ENCODE peak calls at places on chromosomes 12 and 14, in seven cellular contexts. L is SK-N-SH, F is HepG2, N is GM12892, Z is GM12878, I is K562, T is H1. R is an unnamed sample.

GRCh38 chr12:90940872-90941499 is 14.0 kb downstream of the CCER1 start:
- DNase-seq in T (no peak), Z (no peak), I (no peak), F (peak), N (no peak), L (peak), R (no peak)

GRCh38 chr12:53098354-53098981 is 1.0 kb downstream of the IGFBP6 start:
- DNase-seq in T (no peak), I (peak), L (no peak), F (no peak), Z (no peak), N (no peak), R (no peak)

GRCh38 chr12:27965966-27966365 is 6.6 kb downstream of the PTHLH start:
- DNase-seq in F (no peak), T (no peak), L (no peak), Z (no peak), I (no peak), N (no peak), R (no peak)

GRCh38 chr12:100346660-100347059 is 10.2 kb upstream of the SLC17A8 start:
- DNase-seq in N (no peak), Z (no peak), F (peak), T (no peak), L (no peak), I (no peak), R (no peak)

GRCh38 chr14:70905316-70905715 is 1.9 kb upstream of the PCNX1 start:
- DNase-seq in T (no peak), N (no peak), I (no peak), L (no peak), Z (no peak), F (no peak), R (no peak)

GRCh38 chr12:66693901-66694513 is 15.1 kb upstream of the GRIP1 start:
- DNase-seq in T (no peak), L (peak), Z (peak), F (peak), I (peak), N (peak), R (peak)

GRCh38 chr12:62414180-62414579 is 52.4 kb upstream of the MON2 start:
- DNase-seq in I (no peak), N (no peak), Z (no peak), L (no peak), T (no peak), F (no peak), R (no peak)

GRCh38 chr12:53706080-53706479 is 21.2 kb downstream of the CALCOCO1 start:
- DNase-seq in N (no peak), I (no peak), Z (no peak), F (no peak), L (no peak), T (no peak), R (no peak)

GRCh38 chr12:76318773-76319594 is 29.2 kb downstream of the BBS10 start:
- DNase-seq in L (no peak), T (no peak), N (no peak), I (no peak), F (no peak), Z (no peak), R (no peak)

DNA sequence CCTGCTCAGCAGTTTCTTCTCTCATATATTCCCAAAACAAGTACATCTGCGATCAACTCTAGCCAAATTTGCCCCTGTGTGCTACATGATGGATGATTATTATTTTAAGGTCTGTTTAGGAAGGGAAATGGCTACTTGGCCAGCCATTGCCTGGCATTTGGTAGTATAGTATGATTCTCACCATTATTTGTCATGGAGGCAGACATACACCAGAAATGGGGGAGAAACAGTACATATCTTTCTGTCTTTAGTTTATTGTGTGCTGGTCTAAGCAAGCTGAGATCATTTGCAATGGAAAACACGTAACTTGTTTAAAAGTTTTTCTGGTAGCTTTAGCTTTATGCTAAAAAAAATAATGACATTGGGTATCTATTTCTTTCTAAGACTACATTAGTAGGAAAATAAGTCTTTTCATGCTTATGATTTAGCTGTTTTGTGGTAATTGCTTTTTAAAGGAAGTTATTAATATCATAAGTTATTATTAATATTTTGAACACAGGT is 45.5 kb downstream of the EID3 start:
- DNase-seq in F (no peak), N (no peak), I (no peak), L (no peak), T (no peak), Z (no peak), R (no peak)
- TF ChIP-seq TAF1 in F (no peak), N (no peak), I (no peak), L (no peak), T (no peak), Z (no peak), R (no peak)

GRCh38 chr14:67943947-67944346 is 124.4 kb downstream of the RAD51B start:
- DNase-seq in Z (peak), T (peak), I (peak), F (peak), N (peak), L (peak), R (peak)

GRCh38 chr14:67940476-67940875 is 120.9 kb downstream of the RAD51B start:
- DNase-seq in I (no peak), Z (no peak), F (peak), L (no peak), N (no peak), T (no peak), R (no peak)

GRCh38 chr14:67941456-67942018 is 122.0 kb downstream of the RAD51B start:
- DNase-seq in T (no peak), I (no peak), N (no peak), F (peak), Z (no peak), L (no peak), R (no peak)

GRCh38 chr14:67940894-67941455 is 121.4 kb downstream of the RAD51B start:
- DNase-seq in T (no peak), I (no peak), F (no peak), N (no peak), Z (no peak), L (no peak), R (no peak)

GRCh38 chr14:67942311-67942710 is 122.7 kb downstream of the RAD51B start:
- DNase-seq in L (no peak), I (no peak), Z (no peak), F (no peak), T (no peak), N (no peak), R (no peak)
- TF ChIP-seq POLR2AphosphoS5 in L (no peak), I (no peak), Z (no peak), F (no peak), T (no peak), N (no peak), R (no peak)

GRCh38 chr12:59403259-59403932 is 192.4 kb upstream of the SLC16A7 start:
- DNase-seq in T (no peak), F (peak), N (no peak), I (no peak), L (peak), Z (no peak), R (peak)
- TF ChIP-seq TAF1 in T (no peak), F (no peak), N (no peak), I (no peak), L (no peak), Z (no peak), R (no peak)

GRCh38 chr12:109592195-109592904 is 18.8 kb downstream of the MVK start:
- DNase-seq in N (no peak), F (no peak), I (no peak), Z (no peak), T (no peak), L (no peak), R (no peak)

GRCh38 chr12:109592905-109593272 is 19.3 kb downstream of the MVK start:
- DNase-seq in L (no peak), F (no peak), I (no peak), T (no peak), Z (no peak), N (no peak), R (no peak)

GRCh38 chr12:109595321-109595902 is 21.8 kb downstream of the MVK start:
- DNase-seq in F (no peak), T (no peak), Z (no peak), L (no peak), I (no peak), N (no peak), R (no peak)

GRCh38 chr12:109596418-109597244 is 23.0 kb downstream of the MVK start:
- DNase-seq in T (no peak), I (no peak), Z (no peak), F (no peak), N (no peak), L (no peak), R (no peak)

GRCh38 chr12:109594566-109595317 is 21.1 kb downstream of the MVK start:
- DNase-seq in L (no peak), F (no peak), Z (no peak), I (no peak), T (no peak), N (no peak), R (no peak)
- TF ChIP-seq POLR2AphosphoS5 in L (no peak), F (no peak), Z (no peak), I (no peak), T (no peak), N (no peak), R (no peak)